ENCODE peak calls at places on chromosome 10, in nine cellular contexts. I, Z, J, O, R, H, A, T and Q are unnamed samples.

GRCh38 chr10:110794808-110795207 is 76.9 kb upstream of the PDCD4 start:
- DNase-seq in I (peak; percentile 90), R (no peak), H (no peak), Z (no peak), J (no peak), T (no peak), A (no peak), O (no peak), Q (no peak)

GRCh38 chr10:31724296-31724695 is 204.3 kb downstream of the ARHGAP12 start:
- DNase-seq in A (no peak), R (no peak), T (no peak), H (no peak), O (no peak), J (no peak), Z (no peak), I (no peak), Q (no peak)

GRCh38 chr10:81961451-81962184 is 86.6 kb downstream of the NRG3 start:
- DNase-seq in J (no peak), T (no peak), R (no peak), O (no peak), A (no peak), H (no peak), Z (no peak), I (no peak), Q (no peak)

GRCh38 chr10:60801538-60801937 is 23.3 kb downstream of the CDK1 start:
- DNase-seq in I (no peak), J (no peak), Z (no peak), H (no peak), O (no peak), A (no peak), R (no peak), T (no peak), Q (no peak)

GRCh38 chr10:29621161-29621560 is 13.6 kb downstream of the SVIL start:
- DNase-seq in A (peak; percentile 90), J (peak; percentile 85), T (peak; percentile 87), R (peak; percentile 37), H (no peak), O (no peak), Z (no peak), I (no peak), Q (peak; percentile 65)

GRCh38 chr10:86684305-86684704 is 16.0 kb downstream of the LDB3 start:
- DNase-seq in R (peak; percentile 60), T (peak; percentile 88), I (no peak), O (no peak), Z (no peak), H (peak; percentile 13), J (no peak), A (no peak), Q (no peak)

GRCh38 chr10:117442944-117443676 is 67.9 kb upstream of the PDZD8 start:
- DNase-seq in T (peak; percentile 85), O (peak; percentile 74), J (peak; percentile 89), A (no peak), Z (peak; percentile 43), H (peak; percentile 50), I (no peak), R (peak; percentile 95), Q (peak; percentile 87)

GRCh38 chr10:125161570-125162139 is 1.3 kb upstream of the CTBP2 start:
- DNase-seq in I (no peak), Z (no peak), T (no peak), A (no peak), H (peak; percentile 76), O (peak; percentile 70), J (peak; percentile 63), R (no peak), Q (peak; percentile 18)

GRCh38 chr10:122487231-122487765 is 25.9 kb downstream of the HTRA1 start:
- DNase-seq in O (no peak), I (peak; percentile 76), R (no peak), A (no peak), Z (no peak), J (peak; percentile 50), H (no peak), T (no peak), Q (peak; percentile 14)

GRCh38 chr10:80540136-80540535 is 2.4 kb downstream of the SH2D4B start:
- DNase-seq in T (no peak), Z (no peak), J (no peak), O (no peak), H (no peak), A (no peak), I (no peak), R (no peak), Q (no peak)

GRCh38 chr10:4720463-4720862 is 105.5 kb upstream of the AKR1E2 start:
- DNase-seq in Z (no peak), R (no peak), J (no peak), T (no peak), I (no peak), O (no peak), H (no peak), A (no peak), Q (no peak)

GRCh38 chr10:18043148-18043547 is 91.4 kb downstream of the SLC39A12 start:
- DNase-seq in I (no peak), A (no peak), R (no peak), J (no peak), Z (no peak), T (no peak), O (no peak), H (no peak), Q (no peak)

GRCh38 chr10:126160571-126160970 is 227.7 kb downstream of the ADAM12 start:
- DNase-seq in Z (no peak), R (peak; percentile 33), O (no peak), A (no peak), I (no peak), J (no peak), H (no peak), T (no peak), Q (no peak)

GRCh38 chr10:133359972-133360610 is 2.3 kb upstream of the FUOM start:
- DNase-seq in J (no peak), A (no peak), H (no peak), T (no peak), R (no peak), Z (no peak), I (peak; percentile 39), O (no peak), Q (no peak)

GRCh38 chr10:77195101-77195500 is 442.5 kb downstream of the KCNMA1 start:
- DNase-seq in I (no peak), R (no peak), O (no peak), A (peak; percentile 75), J (peak; percentile 77), H (peak; percentile 89), T (no peak), Z (no peak), Q (peak; percentile 90)

GRCh38 chr10:110069502-110069982 is 61.8 kb downstream of the ADD3 start:
- DNase-seq in R (peak; percentile 22), I (no peak), H (no peak), O (peak; percentile 49), Z (no peak), A (no peak), J (no peak), T (no peak), Q (no peak)

GRCh38 chr10:132192991-132193670 is 6.4 kb downstream of the DPYSL4 start:
- DNase-seq in I (no peak), J (no peak), O (no peak), R (no peak), Z (no peak), A (no peak), H (no peak), T (no peak), Q (no peak)

GRCh38 chr10:114635101-114635500 is 23.0 kb downstream of the ABLIM1 start:
- DNase-seq in I (no peak), R (no peak), O (no peak), A (no peak), J (no peak), H (no peak), T (no peak), Z (no peak), Q (no peak)

GRCh38 chr10:16891375-16892313 is 74.4 kb upstream of the RSU1 start:
- DNase-seq in O (no peak), T (no peak), R (peak; percentile 86), H (peak; percentile 92), J (peak; percentile 84), I (no peak), Z (no peak), A (peak; percentile 52), Q (peak; percentile 77)

GRCh38 chr10:100186813-100187212 is 984 bp upstream of the ERLIN1 start:
- DNase-seq in R (peak; percentile 1), A (no peak), I (no peak), H (no peak), T (peak; percentile 70), Z (peak; percentile 0), J (peak; percentile 11), O (no peak), Q (no peak)

GRCh38 chr10:86759073-86759672 is 2.8 kb downstream of the BMPR1A start:
- DNase-seq in J (no peak), I (no peak), O (no peak), A (no peak), R (no peak), Z (no peak), T (no peak), H (no peak), Q (no peak)

GRCh38 chr10:47243356-47243755 is 56.6 kb upstream of the GDF10 start:
- DNase-seq in J (no peak), T (no peak), H (no peak), I (no peak), Z (no peak), A (no peak), R (no peak), O (no peak), Q (no peak)

GRCh38 chr10:118571123-118571522 is 24.3 kb downstream of the PRLHR start:
- DNase-seq in T (no peak), A (no peak), O (no peak), H (no peak), J (no peak), R (no peak), I (no peak), Z (no peak), Q (peak; percentile 40)

GRCh38 chr10:50316695-50317648 is 65.7 kb upstream of the ASAH2 start:
- DNase-seq in O (no peak), A (no peak), Z (no peak), I (no peak), H (no peak), T (no peak), J (peak; percentile 67), R (no peak), Q (peak; percentile 7)

GRCh38 chr10:78830062-78830974 is 238.4 kb upstream of the ZMIZ1 start:
- DNase-seq in A (peak; percentile 10), O (no peak), H (peak; percentile 54), Z (no peak), T (no peak), I (no peak), R (no peak), J (peak; percentile 47), Q (peak; percentile 46)

GRCh38 chr10:124657806-124658205 is 86.4 kb downstream of the FAM53B start:
- DNase-seq in H (no peak), O (no peak), I (no peak), J (no peak), R (no peak), T (no peak), A (peak; percentile 31), Z (no peak), Q (peak; percentile 77)